ENCODE peak calls at places on chromosomes 16 and 17, in nine cellular contexts. One of them, this sample, is unnamed.

GRCh38 chr16:48899500-48899899 is 289.5 kb upstream of the N4BP1 start:
- DNase-seq in HCT116: no peak
- DNase-seq in stomach: no peak
- DNase-seq in SK-N-SH: no peak
- DNase-seq in HL-60: no peak
- DNase-seq in transverse colon: no peak
- DNase-seq in breast epithelium: no peak
- DNase-seq in GM23338: no peak
- DNase-seq in suprapubic skin: no peak
- DNase-seq in this sample: no peak

GRCh38 chr17:73357318-73357717 is 45.5 kb upstream of the CDC42EP4 start:
- DNase-seq in HCT116: no peak
- DNase-seq in stomach: no peak
- DNase-seq in SK-N-SH: peak; percentile 97
- DNase-seq in HL-60: no peak
- DNase-seq in transverse colon: no peak
- DNase-seq in breast epithelium: no peak
- DNase-seq in GM23338: no peak
- DNase-seq in suprapubic skin: no peak
- DNase-seq in this sample: no peak

GRCh38 chr17:38917259-38917658 is 8.2 kb upstream of the LASP1NB start:
- DNase-seq in HCT116: no peak
- DNase-seq in stomach: no peak
- DNase-seq in SK-N-SH: no peak
- DNase-seq in HL-60: no peak
- DNase-seq in transverse colon: no peak
- DNase-seq in breast epithelium: no peak
- DNase-seq in GM23338: no peak
- DNase-seq in suprapubic skin: no peak
- DNase-seq in this sample: no peak

GRCh38 chr17:59074494-59074893 is 32.2 kb downstream of the TRIM37 start:
- DNase-seq in HCT116: no peak
- DNase-seq in stomach: no peak
- DNase-seq in SK-N-SH: no peak
- DNase-seq in HL-60: no peak
- DNase-seq in transverse colon: no peak
- DNase-seq in breast epithelium: no peak
- DNase-seq in GM23338: no peak
- DNase-seq in suprapubic skin: no peak
- DNase-seq in this sample: no peak

GRCh38 chr17:13346081-13346533 is 255.6 kb downstream of the HS3ST3A1 start:
- DNase-seq in HCT116: no peak
- DNase-seq in stomach: no peak
- DNase-seq in SK-N-SH: no peak
- DNase-seq in HL-60: no peak
- DNase-seq in transverse colon: no peak
- DNase-seq in breast epithelium: no peak
- DNase-seq in GM23338: peak; percentile 64
- DNase-seq in suprapubic skin: no peak
- DNase-seq in this sample: no peak

GRCh38 chr17:5826384-5826783 is 242.1 kb upstream of the NLRP1 start:
- DNase-seq in HCT116: no peak
- DNase-seq in stomach: no peak
- DNase-seq in SK-N-SH: no peak
- DNase-seq in HL-60: no peak
- DNase-seq in transverse colon: no peak
- DNase-seq in breast epithelium: no peak
- DNase-seq in GM23338: no peak
- DNase-seq in suprapubic skin: no peak
- DNase-seq in this sample: no peak

GRCh38 chr17:61770752-61771533 is 92.4 kb downstream of the BRIP1 start:
- DNase-seq in HCT116: no peak
- DNase-seq in stomach: no peak
- DNase-seq in SK-N-SH: no peak
- DNase-seq in HL-60: no peak
- DNase-seq in transverse colon: no peak
- DNase-seq in breast epithelium: no peak
- DNase-seq in GM23338: no peak
- DNase-seq in suprapubic skin: no peak
- DNase-seq in this sample: no peak

GRCh38 chr17:21513012-21513570 is 136.9 kb downstream of the KCNJ12 start:
- DNase-seq in HCT116: peak; percentile 57
- DNase-seq in stomach: peak; percentile 83
- DNase-seq in SK-N-SH: peak; percentile 94
- DNase-seq in HL-60: peak; percentile 68
- DNase-seq in transverse colon: peak; percentile 77
- DNase-seq in breast epithelium: peak; percentile 77
- DNase-seq in GM23338: peak; percentile 88
- DNase-seq in suprapubic skin: peak; percentile 85
- DNase-seq in this sample: no peak

DNA sequence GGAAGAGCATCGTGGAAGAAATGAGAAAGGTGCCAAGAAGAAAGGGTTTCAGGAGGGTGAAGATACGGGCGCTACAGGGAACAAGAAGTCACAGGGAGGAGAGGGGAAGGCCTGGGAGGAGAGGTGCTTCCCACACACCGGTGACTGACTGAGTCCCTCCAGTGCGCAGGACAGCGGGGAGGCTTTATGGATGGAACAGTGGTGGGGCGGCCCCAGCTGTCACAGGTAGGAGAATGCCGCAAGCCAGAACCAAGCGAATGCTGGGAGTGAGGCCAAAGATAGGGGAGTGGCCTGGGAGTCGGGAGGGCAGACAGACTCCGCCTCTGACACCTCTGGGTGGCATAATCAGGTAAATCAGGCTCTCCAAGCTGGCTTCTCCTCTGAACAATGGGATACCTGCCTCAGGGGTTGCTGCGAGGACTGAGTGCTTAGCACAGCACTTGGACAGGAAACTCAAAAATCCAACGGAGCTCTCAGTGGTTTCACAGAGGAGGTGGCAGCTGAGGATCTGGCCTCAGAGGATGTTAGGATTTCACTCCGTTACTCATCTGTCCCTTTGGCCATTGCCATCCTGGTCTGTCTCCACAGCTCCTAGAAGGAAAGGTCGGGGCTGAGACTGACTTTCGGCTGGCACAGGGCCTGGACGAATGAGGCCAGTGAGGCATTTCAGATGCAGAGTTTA is 760 bp upstream of the CNP start:
- DNase-seq in HCT116: peak; percentile 82
- DNase-seq in stomach: peak; percentile 89
- DNase-seq in SK-N-SH: peak; percentile 54
- DNase-seq in HL-60: peak; percentile 33
- DNase-seq in transverse colon: peak; percentile 88
- DNase-seq in breast epithelium: peak; percentile 78
- DNase-seq in GM23338: peak; percentile 93
- DNase-seq in suprapubic skin: peak; percentile 82
- DNase-seq in this sample: no peak
- TF ChIP-seq POLR2AphosphoS5 in HCT116: peak; percentile 66
- TF ChIP-seq POLR2AphosphoS5 in stomach: no peak
- TF ChIP-seq POLR2AphosphoS5 in SK-N-SH: no peak
- TF ChIP-seq POLR2AphosphoS5 in HL-60: no peak
- TF ChIP-seq POLR2AphosphoS5 in transverse colon: no peak
- TF ChIP-seq POLR2AphosphoS5 in breast epithelium: peak; percentile 6
- TF ChIP-seq POLR2AphosphoS5 in GM23338: peak; percentile 33
- TF ChIP-seq POLR2AphosphoS5 in suprapubic skin: no peak
- TF ChIP-seq POLR2AphosphoS5 in this sample: peak; percentile 24

DNA sequence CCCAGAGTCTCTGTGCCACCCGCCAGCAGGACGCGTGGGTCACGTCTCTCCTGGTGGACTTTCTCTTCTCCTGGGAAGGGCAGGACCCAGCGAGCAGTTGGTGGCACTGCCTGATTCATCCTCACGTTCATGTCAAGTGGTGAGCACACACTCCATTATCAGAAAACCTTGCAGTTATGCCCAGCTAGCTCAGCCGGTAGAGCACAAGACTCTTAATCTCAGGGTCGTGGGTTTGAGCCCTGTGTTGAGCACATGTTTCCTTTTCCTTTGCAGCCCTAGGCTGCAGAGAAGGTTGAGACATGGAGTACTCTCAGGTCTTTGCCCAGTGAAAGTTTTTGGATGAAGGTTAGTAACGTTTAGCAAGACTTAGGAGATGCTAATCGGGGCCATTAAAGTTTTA is 8.0 kb downstream of the OR1F1 start:
- DNase-seq in HCT116: no peak
- DNase-seq in stomach: no peak
- DNase-seq in SK-N-SH: no peak
- DNase-seq in HL-60: no peak
- DNase-seq in transverse colon: no peak
- DNase-seq in breast epithelium: no peak
- DNase-seq in GM23338: no peak
- DNase-seq in suprapubic skin: no peak
- DNase-seq in this sample: no peak
- TF ChIP-seq POLR2AphosphoS5 in HCT116: no peak
- TF ChIP-seq POLR2AphosphoS5 in stomach: no peak
- TF ChIP-seq POLR2AphosphoS5 in SK-N-SH: no peak
- TF ChIP-seq POLR2AphosphoS5 in HL-60: no peak
- TF ChIP-seq POLR2AphosphoS5 in transverse colon: no peak
- TF ChIP-seq POLR2AphosphoS5 in breast epithelium: no peak
- TF ChIP-seq POLR2AphosphoS5 in GM23338: no peak
- TF ChIP-seq POLR2AphosphoS5 in suprapubic skin: no peak
- TF ChIP-seq POLR2AphosphoS5 in this sample: no peak

GRCh38 chr17:41594363-41594915 is 7.7 kb upstream of the KRT14 start:
- DNase-seq in HCT116: no peak
- DNase-seq in stomach: no peak
- DNase-seq in SK-N-SH: no peak
- DNase-seq in HL-60: no peak
- DNase-seq in transverse colon: no peak
- DNase-seq in breast epithelium: no peak
- DNase-seq in GM23338: no peak
- DNase-seq in suprapubic skin: no peak
- DNase-seq in this sample: no peak

GRCh38 chr17:41592601-41593305 is 6.1 kb upstream of the KRT14 start:
- DNase-seq in HCT116: no peak
- DNase-seq in stomach: no peak
- DNase-seq in SK-N-SH: no peak
- DNase-seq in HL-60: no peak
- DNase-seq in transverse colon: no peak
- DNase-seq in breast epithelium: no peak
- DNase-seq in GM23338: peak; percentile 32
- DNase-seq in suprapubic skin: no peak
- DNase-seq in this sample: no peak

GRCh38 chr17:41595585-41595984 is 8.9 kb upstream of the KRT14 start:
- DNase-seq in HCT116: no peak
- DNase-seq in stomach: no peak
- DNase-seq in SK-N-SH: no peak
- DNase-seq in HL-60: no peak
- DNase-seq in transverse colon: no peak
- DNase-seq in breast epithelium: no peak
- DNase-seq in GM23338: no peak
- DNase-seq in suprapubic skin: no peak
- DNase-seq in this sample: no peak

GRCh38 chr17:41589301-41589700 is 2.6 kb upstream of the KRT14 start:
- DNase-seq in HCT116: no peak
- DNase-seq in stomach: no peak
- DNase-seq in SK-N-SH: no peak
- DNase-seq in HL-60: no peak
- DNase-seq in transverse colon: no peak
- DNase-seq in breast epithelium: no peak
- DNase-seq in GM23338: peak; percentile 17
- DNase-seq in suprapubic skin: no peak
- DNase-seq in this sample: no peak

DNA sequence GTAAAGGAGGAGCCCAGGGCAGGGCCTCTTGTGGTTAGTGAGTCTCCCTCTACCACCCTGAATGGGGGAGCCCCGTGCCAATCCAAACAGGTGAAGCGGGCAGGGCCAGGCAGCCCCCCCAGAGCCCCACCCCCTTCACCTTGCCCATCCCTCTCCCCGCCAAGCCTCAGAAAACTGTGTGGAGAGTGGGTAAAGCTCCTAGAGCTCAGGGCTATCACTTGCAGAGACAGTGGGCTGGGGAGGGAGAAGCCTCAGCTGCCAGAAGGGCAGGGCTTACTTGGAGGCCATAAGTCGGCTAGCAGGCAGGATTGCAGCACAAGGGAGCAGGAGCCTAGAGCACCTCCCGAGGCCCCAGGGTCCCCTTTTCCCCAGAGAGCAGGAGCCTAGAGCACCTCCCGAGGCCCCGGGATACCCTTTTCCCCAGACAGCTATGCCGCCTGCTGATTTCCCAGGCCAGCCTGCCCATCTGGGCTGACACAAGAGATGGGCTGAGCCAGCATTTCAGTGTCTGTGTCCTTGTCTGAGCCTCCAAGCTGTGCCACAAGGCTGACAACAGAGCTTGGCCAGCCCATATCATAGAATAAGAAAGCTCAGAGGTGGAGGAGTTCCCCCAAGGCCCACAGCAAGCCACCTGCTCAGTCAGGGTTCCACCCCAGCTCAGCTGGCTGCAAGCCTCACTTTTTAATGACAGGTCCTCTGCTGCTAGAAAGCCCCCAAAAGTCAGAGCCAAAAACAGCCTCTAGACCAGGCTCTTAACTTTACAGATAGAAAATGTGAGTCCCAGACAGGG is 6.8 kb upstream of the KRT14 start:
- DNase-seq in HCT116: no peak
- DNase-seq in stomach: no peak
- DNase-seq in SK-N-SH: no peak
- DNase-seq in HL-60: no peak
- DNase-seq in transverse colon: no peak
- DNase-seq in breast epithelium: no peak
- DNase-seq in GM23338: no peak
- DNase-seq in suprapubic skin: no peak
- DNase-seq in this sample: no peak
- TF ChIP-seq POLR2AphosphoS5 in HCT116: no peak
- TF ChIP-seq POLR2AphosphoS5 in stomach: no peak
- TF ChIP-seq POLR2AphosphoS5 in SK-N-SH: no peak
- TF ChIP-seq POLR2AphosphoS5 in HL-60: no peak
- TF ChIP-seq POLR2AphosphoS5 in transverse colon: no peak
- TF ChIP-seq POLR2AphosphoS5 in breast epithelium: no peak
- TF ChIP-seq POLR2AphosphoS5 in GM23338: no peak
- TF ChIP-seq POLR2AphosphoS5 in suprapubic skin: no peak
- TF ChIP-seq POLR2AphosphoS5 in this sample: no peak

GRCh38 chr17:81867952-81868673 is 3.0 kb downstream of the ARHGDIA start:
- DNase-seq in HCT116: peak; percentile 68
- DNase-seq in stomach: no peak
- DNase-seq in SK-N-SH: peak; percentile 51
- DNase-seq in HL-60: peak; percentile 35
- DNase-seq in transverse colon: peak; percentile 33
- DNase-seq in breast epithelium: no peak
- DNase-seq in GM23338: no peak
- DNase-seq in suprapubic skin: no peak
- DNase-seq in this sample: no peak

GRCh38 chr17:81868674-81869220 is 2.4 kb downstream of the ARHGDIA start:
- DNase-seq in HCT116: peak; percentile 84
- DNase-seq in stomach: no peak
- DNase-seq in SK-N-SH: peak; percentile 74
- DNase-seq in HL-60: peak; percentile 33
- DNase-seq in transverse colon: peak; percentile 43
- DNase-seq in breast epithelium: no peak
- DNase-seq in GM23338: peak; percentile 36
- DNase-seq in suprapubic skin: no peak
- DNase-seq in this sample: no peak

GRCh38 chr17:81870155-81870977 is 771 bp downstream of the ARHGDIA start:
- DNase-seq in HCT116: no peak
- DNase-seq in stomach: peak; percentile 40
- DNase-seq in SK-N-SH: peak; percentile 74
- DNase-seq in HL-60: peak; percentile 39
- DNase-seq in transverse colon: peak; percentile 57
- DNase-seq in breast epithelium: no peak
- DNase-seq in GM23338: peak; percentile 56
- DNase-seq in suprapubic skin: peak; percentile 78
- DNase-seq in this sample: no peak

GRCh38 chr17:81870978-81871386 is at the start of gene ARHGDIA:
- DNase-seq in HCT116: no peak
- DNase-seq in stomach: no peak
- DNase-seq in SK-N-SH: no peak
- DNase-seq in HL-60: no peak
- DNase-seq in transverse colon: no peak
- DNase-seq in breast epithelium: no peak
- DNase-seq in GM23338: no peak
- DNase-seq in suprapubic skin: peak; percentile 65
- DNase-seq in this sample: no peak

GRCh38 chr17:81869221-81870154 is 1.6 kb downstream of the ARHGDIA start:
- DNase-seq in HCT116: no peak
- DNase-seq in stomach: peak; percentile 33
- DNase-seq in SK-N-SH: peak; percentile 96
- DNase-seq in HL-60: peak; percentile 38
- DNase-seq in transverse colon: peak; percentile 42
- DNase-seq in breast epithelium: no peak
- DNase-seq in GM23338: peak; percentile 65
- DNase-seq in suprapubic skin: peak; percentile 73
- DNase-seq in this sample: peak; percentile 87
- TF ChIP-seq POLR2AphosphoS5 in HCT116: no peak
- TF ChIP-seq POLR2AphosphoS5 in stomach: no peak
- TF ChIP-seq POLR2AphosphoS5 in SK-N-SH: peak; percentile 12
- TF ChIP-seq POLR2AphosphoS5 in HL-60: peak; percentile 65
- TF ChIP-seq POLR2AphosphoS5 in transverse colon: no peak
- TF ChIP-seq POLR2AphosphoS5 in breast epithelium: no peak
- TF ChIP-seq POLR2AphosphoS5 in GM23338: peak; percentile 8
- TF ChIP-seq POLR2AphosphoS5 in suprapubic skin: no peak
- TF ChIP-seq POLR2AphosphoS5 in this sample: no peak

This sample was measured in vagina.